ENCODE peak calls at places on chromosomes 12 and 14, in ten cellular contexts. D is GM23338, R is cardiac muscle cell, I is IMR-90, Q is body of pancreas, L is endothelial cell of umbilical vein, U is nephron progenitor cell, Y is A549, H is astrocyte of the spinal cord, O is Peyer's patch. C is an unnamed sample.

GRCh38 chr12:114933428-114934160 is 249.6 kb upstream of the TBX3 start:
- DNase-seq in I (peak), Q (no peak), H (peak), L (no peak), O (no peak), U (no peak), R (peak), D (no peak), Y (peak), C (no peak)

GRCh38 chr12:75977590-75977951 is 54.0 kb downstream of the PHLDA1 start:
- DNase-seq in U (no peak), Y (no peak), O (no peak), H (no peak), L (no peak), R (no peak), D (no peak), Q (no peak), I (no peak), C (no peak)

GRCh38 chr12:12436831-12437345 is 80.0 kb downstream of the BORCS5 start:
- DNase-seq in D (no peak), U (no peak), R (no peak), O (no peak), I (no peak), L (no peak), Q (no peak), H (peak), Y (no peak), C (no peak)

GRCh38 chr12:76199808-76200207 is 115.3 kb upstream of the NAP1L1 start:
- DNase-seq in U (no peak), R (peak), Q (no peak), Y (no peak), D (no peak), I (peak), L (no peak), H (peak), O (no peak), C (no peak)

GRCh38 chr12:113961921-113962710 is 4.0 kb downstream of the RBM19 start:
- DNase-seq in R (peak), U (no peak), Q (no peak), I (peak), O (no peak), H (no peak), Y (no peak), L (no peak), D (no peak), C (no peak)

GRCh38 chr12:76020731-76021672 is 10.6 kb downstream of the PHLDA1 start:
- DNase-seq in Q (peak), R (peak), L (peak), U (no peak), I (peak), H (peak), Y (peak), O (no peak), D (no peak), C (no peak)

GRCh38 chr14:97833291-97833690 is 1036.1 kb downstream of the VRK1 start:
- DNase-seq in Q (no peak), L (no peak), U (no peak), R (no peak), D (no peak), Y (no peak), I (no peak), H (no peak), O (no peak), C (no peak)

GRCh38 chr12:26014085-26014484 is 55.6 kb downstream of the RASSF8 start:
- DNase-seq in U (no peak), H (no peak), L (no peak), Y (no peak), D (no peak), O (no peak), R (no peak), Q (no peak), I (peak), C (no peak)

GRCh38 chr14:82636426-82636825 is 1102.8 kb upstream of the SEL1L start:
- DNase-seq in D (no peak), L (no peak), I (no peak), O (no peak), H (no peak), U (no peak), R (no peak), Y (no peak), Q (no peak), C (no peak)

GRCh38 chr14:30580616-30581282 is 21.8 kb downstream of the G2E3 start:
- DNase-seq in Y (no peak), H (no peak), U (no peak), O (no peak), R (peak), Q (no peak), D (no peak), I (peak), L (no peak), C (no peak)

GRCh38 chr14:31950760-31951637 is 126.1 kb upstream of the ARHGAP5 start:
- DNase-seq in O (peak), R (peak), I (peak), Y (peak), U (peak), L (no peak), Q (peak), D (peak), H (peak), C (peak)

GRCh38 chr12:90098132-90098779 is 389.6 kb upstream of the ATP2B1 start:
- DNase-seq in I (no peak), L (no peak), R (no peak), U (no peak), Y (no peak), D (no peak), H (no peak), Q (no peak), O (no peak), C (no peak)
- TF ChIP-seq CTCF in I (no peak), L (no peak), R (no peak), U (no peak), Y (no peak), D (no peak), H (no peak), Q (no peak), O (no peak), C (no peak)

GRCh38 chr12:53983580-53984572 is 1.1 kb upstream of the HOXC10 start:
- DNase-seq in Y (no peak), L (no peak), Q (no peak), O (no peak), R (no peak), U (no peak), H (no peak), D (peak), I (no peak), C (no peak)

GRCh38 chr12:53985900-53986685 is 1.1 kb downstream of the HOXC10 start:
- DNase-seq in Y (no peak), U (no peak), D (peak), I (no peak), Q (no peak), H (no peak), R (no peak), L (no peak), O (no peak), C (no peak)

GRCh38 chr12:53986686-53987180 is 1.8 kb downstream of the HOXC10 start:
- DNase-seq in I (no peak), Y (no peak), D (no peak), Q (no peak), R (no peak), O (no peak), H (no peak), U (no peak), L (no peak), C (no peak)

GRCh38 chr12:53984901-53985357 is at the start of gene HOXC10:
- DNase-seq in Q (peak), Y (peak), U (peak), I (peak), H (peak), O (peak), L (peak), D (peak), R (peak), C (peak)

DNA sequence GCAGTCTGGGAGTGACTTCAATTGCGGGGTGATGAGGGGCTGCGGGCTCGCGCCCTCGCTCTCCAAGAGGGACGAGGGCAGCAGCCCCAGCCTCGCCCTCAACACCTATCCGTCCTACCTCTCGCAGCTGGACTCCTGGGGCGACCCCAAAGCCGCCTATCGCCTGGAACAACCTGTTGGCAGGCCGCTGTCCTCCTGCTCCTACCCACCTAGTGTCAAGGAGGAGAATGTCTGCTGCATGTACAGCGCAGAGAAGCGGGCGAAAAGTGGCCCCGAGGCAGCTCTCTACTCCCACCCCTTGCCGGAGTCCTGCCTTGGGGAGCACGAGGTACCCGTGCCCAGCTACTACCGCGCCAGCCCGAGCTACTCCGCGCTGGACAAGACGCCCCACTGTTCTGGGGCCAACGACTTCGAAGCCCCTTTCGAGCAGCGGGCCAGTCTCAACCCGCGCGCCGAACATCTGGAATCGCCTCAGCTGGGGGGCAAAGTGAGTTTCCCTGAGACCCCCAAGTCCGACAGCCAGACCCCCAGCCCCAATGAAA is 483 bp downstream of the HOXC10 start:
- DNase-seq in O (no peak), Q (no peak), I (no peak), H (no peak), R (no peak), D (no peak), L (peak), U (no peak), Y (no peak), C (no peak)
- TF ChIP-seq CTCF in O (no peak), Q (no peak), I (no peak), H (peak), R (no peak), D (no peak), L (no peak), U (no peak), Y (no peak), C (no peak)

GRCh38 chr14:25411933-25412757 is 362.2 kb upstream of the STXBP6 start:
- DNase-seq in I (no peak), L (no peak), R (peak), O (no peak), Y (no peak), D (peak), Q (no peak), H (peak), U (peak), C (no peak)
- TF ChIP-seq CTCF in I (peak), L (peak), R (no peak), O (no peak), Y (peak), D (peak), Q (no peak), H (no peak), U (peak), C (peak)

DNA sequence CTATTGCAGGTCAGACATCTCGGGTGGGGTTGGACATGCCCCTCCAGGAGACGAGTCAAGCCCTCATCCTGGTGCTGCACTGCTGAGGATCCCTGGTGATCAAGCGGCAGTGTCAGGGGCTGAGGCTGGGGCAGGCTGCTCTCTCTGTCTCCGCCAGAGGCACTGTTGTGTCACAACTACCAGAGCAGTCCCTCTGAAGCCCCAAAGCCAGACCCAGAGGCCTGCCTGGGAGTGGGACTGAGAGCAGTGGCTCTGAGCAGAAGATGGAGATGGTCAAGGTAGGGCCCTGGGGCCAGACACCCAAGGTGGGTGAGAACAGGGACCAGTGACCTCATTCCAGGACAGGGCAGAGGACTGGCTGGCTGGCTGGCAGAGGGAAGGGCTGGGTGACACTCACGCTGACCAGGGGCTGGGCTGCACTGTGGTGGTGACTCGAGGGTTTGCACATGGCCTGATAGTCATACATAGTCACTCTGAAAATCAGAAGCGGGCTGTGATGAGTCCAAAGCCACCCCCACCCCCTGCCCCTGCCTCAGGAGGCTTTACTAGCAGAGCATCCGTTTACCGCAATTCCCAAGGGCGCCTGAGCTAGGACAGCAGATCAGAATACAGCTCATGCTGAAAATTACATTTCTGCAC is 19.6 kb upstream of the LRTM2 start:
- DNase-seq in Q (no peak), L (peak), R (no peak), I (peak), U (peak), H (no peak), O (peak), Y (peak), D (peak), C (peak)
- TF ChIP-seq CTCF in Q (no peak), L (no peak), R (peak), I (peak), U (peak), H (peak), O (no peak), Y (no peak), D (peak), C (peak)

GRCh38 chr14:76292561-76292960 is 83.4 kb upstream of the ESRRB start:
- DNase-seq in O (no peak), L (no peak), Y (no peak), I (no peak), U (no peak), H (no peak), D (no peak), R (no peak), Q (no peak), C (no peak)

GRCh38 chr14:76289276-76289675 is 86.7 kb upstream of the ESRRB start:
- DNase-seq in H (no peak), D (no peak), R (no peak), I (no peak), Q (no peak), O (no peak), Y (no peak), U (no peak), L (no peak), C (no peak)

GRCh38 chr14:76294876-76295275 is 81.1 kb upstream of the ESRRB start:
- DNase-seq in D (no peak), Q (no peak), R (no peak), O (no peak), L (no peak), I (no peak), U (no peak), Y (no peak), H (no peak), C (no peak)

GRCh38 chr14:76293923-76294322 is 82.0 kb upstream of the ESRRB start:
- DNase-seq in H (no peak), Q (peak), O (no peak), R (no peak), Y (no peak), D (no peak), I (no peak), U (no peak), L (no peak), C (no peak)

DNA sequence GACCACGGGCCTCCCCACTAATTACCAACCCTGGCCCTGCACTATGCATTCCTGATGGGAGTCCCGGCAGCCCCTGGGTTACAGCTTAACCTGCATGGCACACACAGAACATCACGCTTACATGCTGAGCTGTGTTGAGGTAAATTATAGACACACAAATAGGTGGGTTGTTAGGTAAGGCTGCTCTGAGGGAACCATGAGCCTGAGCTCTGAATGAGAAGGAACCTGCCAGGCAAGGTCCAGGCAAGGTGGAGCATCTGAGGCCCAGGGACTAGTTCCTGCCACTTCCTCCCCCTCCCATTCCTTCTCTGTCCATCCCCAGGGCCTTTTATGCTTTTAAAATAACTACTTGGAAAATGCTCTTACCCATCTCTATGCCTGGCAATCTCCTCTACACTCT is 82.7 kb upstream of the ESRRB start:
- DNase-seq in R (no peak), I (no peak), U (no peak), D (no peak), Q (no peak), L (no peak), O (no peak), H (no peak), Y (no peak), C (no peak)
- TF ChIP-seq CTCF in R (no peak), I (no peak), U (no peak), D (no peak), Q (no peak), L (no peak), O (no peak), H (no peak), Y (no peak), C (no peak)

DNA sequence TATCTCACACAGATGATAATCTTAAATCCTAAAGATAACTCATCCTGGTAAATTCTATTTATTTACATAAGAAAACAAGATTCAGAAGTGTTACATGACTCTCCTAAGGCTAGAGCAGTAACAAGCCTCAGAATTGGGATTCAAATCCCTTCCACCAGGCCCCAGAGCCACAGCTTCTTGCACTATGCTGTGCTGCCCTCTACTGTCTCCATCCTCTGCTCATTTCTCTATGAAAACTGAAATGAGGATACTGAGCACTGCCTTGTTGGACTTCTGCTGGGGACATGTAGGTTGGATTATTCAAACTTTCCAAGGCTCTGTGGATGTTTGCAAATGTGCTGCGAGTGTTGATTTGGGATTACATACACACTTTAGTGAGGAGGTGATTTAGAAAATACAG is 23.5 kb upstream of the C12orf50 start:
- DNase-seq in L (peak), D (peak), Y (no peak), H (peak), O (no peak), U (peak), R (peak), Q (peak), I (peak), C (no peak)
- TF ChIP-seq CTCF in L (peak), D (peak), Y (peak), H (peak), O (no peak), U (no peak), R (peak), Q (no peak), I (peak), C (peak)

C was measured in progenitor cell of endocrine pancreas.